ENCODE peak calls at places on chromosomes 5 and 9, in four cellular contexts. One of them, this sample, is unnamed.

GRCh38 chr9:8802242-8802641 is 1002.7 kb upstream of the DMAC1 start:
- DNase-seq in mammary epithelial cell: no peak
- DNase-seq in HepG2: no peak
- DNase-seq in GM23338: no peak
- DNase-seq in this sample: no peak

GRCh38 chr9:128886211-128886826 is 4.4 kb downstream of the LRRC8A start:
- DNase-seq in HepG2: no peak
- DNase-seq in mammary epithelial cell: peak; percentile 69
- DNase-seq in GM23338: no peak
- DNase-seq in this sample: peak; percentile 92

GRCh38 chr5:169029087-169029486 is 271.9 kb downstream of the SLIT3 start:
- DNase-seq in GM23338: no peak
- DNase-seq in HepG2: no peak
- DNase-seq in mammary epithelial cell: no peak
- DNase-seq in this sample: no peak

GRCh38 chr9:8074645-8075044 is 275.1 kb upstream of the DMAC1 start:
- DNase-seq in mammary epithelial cell: no peak
- DNase-seq in GM23338: no peak
- DNase-seq in HepG2: no peak
- DNase-seq in this sample: no peak

GRCh38 chr9:8674550-8674949 is 875.0 kb upstream of the DMAC1 start:
- DNase-seq in HepG2: no peak
- DNase-seq in GM23338: no peak
- DNase-seq in mammary epithelial cell: no peak
- DNase-seq in this sample: no peak

GRCh38 chr5:139650689-139651501 is 2.7 kb downstream of the CXXC5 start:
- DNase-seq in mammary epithelial cell: no peak
- DNase-seq in GM23338: peak; percentile 81
- DNase-seq in HepG2: peak; percentile 87
- DNase-seq in this sample: no peak

GRCh38 chr9:14030350-14030823 is 283.6 kb downstream of the NFIB start:
- DNase-seq in HepG2: no peak
- DNase-seq in mammary epithelial cell: no peak
- DNase-seq in GM23338: no peak
- DNase-seq in this sample: peak; percentile 96

GRCh38 chr5:181237758-181238385 is 5.8 kb downstream of the RACK1 start:
- DNase-seq in mammary epithelial cell: no peak
- DNase-seq in GM23338: no peak
- DNase-seq in HepG2: no peak
- DNase-seq in this sample: no peak

GRCh38 chr9:5440426-5440825 is 2.7 kb upstream of the PLGRKT start:
- DNase-seq in GM23338: no peak
- DNase-seq in mammary epithelial cell: no peak
- DNase-seq in HepG2: no peak
- DNase-seq in this sample: no peak

GRCh38 chr5:132230871-132231270 is 3.2 kb upstream of the P4HA2 start:
- DNase-seq in mammary epithelial cell: no peak
- DNase-seq in HepG2: no peak
- DNase-seq in GM23338: no peak
- DNase-seq in this sample: no peak

GRCh38 chr5:107744418-107745330 is 73.9 kb upstream of the EFNA5 start:
- DNase-seq in GM23338: peak; percentile 10
- DNase-seq in HepG2: no peak
- DNase-seq in mammary epithelial cell: no peak
- DNase-seq in this sample: no peak

GRCh38 chr9:93223241-93224180 is 39.6 kb downstream of the WNK2 start:
- DNase-seq in HepG2: no peak
- DNase-seq in mammary epithelial cell: peak; percentile 92
- DNase-seq in GM23338: no peak
- DNase-seq in this sample: peak; percentile 79

GRCh38 chr5:162209005-162209605 is 141.5 kb downstream of the GABRG2 start:
- DNase-seq in HepG2: peak; percentile 25
- DNase-seq in GM23338: peak; percentile 84
- DNase-seq in mammary epithelial cell: peak; percentile 1
- DNase-seq in this sample: no peak

DNA sequence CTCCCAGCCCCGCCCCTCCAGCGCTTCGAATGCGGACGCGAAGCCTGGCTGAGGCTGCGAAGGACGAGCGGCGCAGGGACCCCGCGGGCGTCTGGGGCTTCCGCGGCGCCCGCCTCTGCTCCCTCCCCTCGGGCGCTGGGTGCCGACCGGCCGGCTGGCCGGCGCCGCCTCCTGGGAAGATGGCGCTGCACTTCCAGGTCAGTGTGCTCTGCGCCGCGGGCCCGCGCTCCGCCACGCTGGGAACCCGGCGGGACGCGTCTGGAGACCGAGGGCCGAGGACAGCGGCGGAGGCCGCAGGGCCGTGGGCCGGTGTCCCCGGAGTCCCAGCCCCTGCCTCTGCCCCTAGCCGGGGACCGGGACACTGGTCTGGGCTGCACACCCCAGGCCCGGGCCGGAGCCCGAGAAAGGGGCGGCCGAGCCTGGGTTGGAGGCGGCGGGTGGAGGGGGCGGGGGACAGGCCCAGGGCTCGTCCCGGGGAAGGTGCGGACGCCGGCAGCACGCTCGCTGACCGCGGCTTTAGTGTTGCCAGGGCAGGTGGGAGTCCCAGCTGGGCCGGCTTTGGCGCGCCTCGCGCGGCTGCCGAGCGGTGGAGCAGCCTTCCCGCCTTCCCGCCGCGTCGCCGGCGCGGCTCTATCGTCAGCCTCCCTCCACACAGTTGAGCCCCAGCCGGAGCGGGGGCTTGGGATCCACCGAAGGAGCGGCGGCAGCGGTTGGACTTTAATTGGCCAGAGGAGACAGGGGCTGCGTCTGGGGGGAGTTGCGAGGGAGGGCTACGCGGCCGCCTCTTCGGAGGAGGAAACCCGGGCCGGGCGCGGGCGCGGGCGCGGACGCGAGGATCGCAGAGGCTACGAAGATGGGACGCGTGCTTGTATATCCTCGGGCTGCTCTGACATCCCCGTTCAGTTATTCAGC is at the start of gene RANBP17:
- DNase-seq in GM23338: peak; percentile 93
- DNase-seq in mammary epithelial cell: peak; percentile 58
- DNase-seq in HepG2: no peak
- DNase-seq in this sample: peak; percentile 73
- TF ChIP-seq EZH2 in GM23338: no peak
- TF ChIP-seq EZH2 in mammary epithelial cell: no peak
- TF ChIP-seq EZH2 in HepG2: no peak
- TF ChIP-seq EZH2 in this sample: no peak

GRCh38 chr5:79573983-79574890 is 38.0 kb upstream of the TENT2 start:
- DNase-seq in HepG2: no peak
- DNase-seq in mammary epithelial cell: no peak
- DNase-seq in GM23338: no peak
- DNase-seq in this sample: no peak

GRCh38 chr5:79581535-79581934 is 30.7 kb upstream of the TENT2 start:
- DNase-seq in HepG2: peak; percentile 96
- DNase-seq in GM23338: no peak
- DNase-seq in mammary epithelial cell: no peak
- DNase-seq in this sample: no peak

GRCh38 chr5:79578876-79579275 is 33.4 kb upstream of the TENT2 start:
- DNase-seq in GM23338: no peak
- DNase-seq in HepG2: no peak
- DNase-seq in mammary epithelial cell: peak; percentile 11
- DNase-seq in this sample: no peak

GRCh38 chr5:79576606-79577289 is 35.5 kb upstream of the TENT2 start:
- DNase-seq in HepG2: no peak
- DNase-seq in GM23338: no peak
- DNase-seq in mammary epithelial cell: no peak
- DNase-seq in this sample: no peak

DNA sequence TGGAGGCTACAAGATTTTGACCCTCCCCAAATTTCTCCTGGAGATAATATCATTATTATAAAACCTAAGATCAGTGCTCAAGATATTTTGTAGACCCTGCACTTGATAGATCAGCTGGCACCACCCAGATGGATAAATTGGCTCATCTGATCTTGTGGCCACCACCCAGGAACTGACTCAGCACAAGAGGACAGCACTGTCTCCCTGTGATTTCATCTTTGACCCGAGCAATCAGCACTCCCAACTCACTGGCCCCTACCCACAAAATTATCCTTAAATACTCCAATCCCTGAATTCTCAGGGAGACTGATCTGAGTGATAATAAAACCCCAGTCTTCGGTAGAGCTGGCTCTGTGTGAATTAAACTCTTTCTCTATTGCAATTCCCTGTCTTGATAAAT is 34.5 kb upstream of the TENT2 start:
- DNase-seq in mammary epithelial cell: no peak
- DNase-seq in HepG2: no peak
- DNase-seq in GM23338: no peak
- DNase-seq in this sample: no peak
- H2AFZ ChIP-seq in mammary epithelial cell: no peak overlapping the region
- H2AFZ ChIP-seq in HepG2: no peak overlapping the region
- H2AFZ ChIP-seq in GM23338: no peak overlapping the region
- H2AFZ ChIP-seq in this sample: no peak overlapping the region

DNA sequence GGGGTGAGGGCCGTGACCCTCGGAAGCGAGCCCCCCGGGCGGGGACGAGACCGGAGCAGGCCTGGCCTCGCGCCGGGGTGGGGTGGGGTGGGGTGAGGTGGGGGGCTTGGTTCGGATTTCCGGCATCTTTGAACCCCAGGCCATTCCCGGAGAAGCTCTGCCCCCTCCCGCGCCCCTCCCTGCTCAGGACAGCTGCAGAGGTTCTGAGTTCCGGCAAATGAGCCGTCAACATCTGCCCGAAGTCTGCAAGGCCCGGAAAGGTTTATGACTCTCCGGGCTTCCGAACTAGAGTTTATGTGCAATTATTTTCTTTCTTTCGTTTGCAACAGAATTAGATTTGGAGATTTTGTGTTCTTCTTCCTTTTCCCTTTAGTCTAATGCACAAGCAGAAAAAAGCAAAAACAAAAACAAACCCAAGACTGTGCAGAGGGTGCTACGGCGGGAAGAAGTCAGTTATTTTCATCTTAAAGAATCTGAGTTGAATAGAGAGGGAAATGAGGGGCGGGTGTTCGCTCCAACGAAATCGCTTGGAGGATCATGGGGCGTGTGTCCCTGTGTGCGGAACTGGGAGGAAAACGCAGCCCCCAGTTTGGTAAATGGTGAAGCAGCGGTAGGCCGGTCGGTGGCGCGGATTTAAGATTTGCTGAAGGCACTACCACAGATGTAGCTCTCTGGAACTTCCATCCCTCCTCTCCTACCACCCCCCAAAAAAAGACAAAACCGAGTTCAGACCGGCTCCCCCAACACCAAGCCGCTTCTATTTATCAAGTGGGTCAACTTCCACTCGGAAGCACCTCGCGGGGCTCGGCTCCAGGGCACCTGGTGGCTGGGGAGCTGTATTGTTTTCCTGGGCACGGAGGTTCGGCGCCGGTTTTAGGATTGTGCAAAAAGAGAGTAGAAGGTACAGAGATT is 4.8 kb downstream of the LHX2 start:
- DNase-seq in mammary epithelial cell: no peak
- DNase-seq in HepG2: no peak
- DNase-seq in GM23338: no peak
- DNase-seq in this sample: no peak
- TF ChIP-seq EZH2 in mammary epithelial cell: peak; percentile 61
- TF ChIP-seq EZH2 in HepG2: peak; percentile 91
- TF ChIP-seq EZH2 in GM23338: peak; percentile 100
- TF ChIP-seq EZH2 in this sample: peak; percentile 97

DNA sequence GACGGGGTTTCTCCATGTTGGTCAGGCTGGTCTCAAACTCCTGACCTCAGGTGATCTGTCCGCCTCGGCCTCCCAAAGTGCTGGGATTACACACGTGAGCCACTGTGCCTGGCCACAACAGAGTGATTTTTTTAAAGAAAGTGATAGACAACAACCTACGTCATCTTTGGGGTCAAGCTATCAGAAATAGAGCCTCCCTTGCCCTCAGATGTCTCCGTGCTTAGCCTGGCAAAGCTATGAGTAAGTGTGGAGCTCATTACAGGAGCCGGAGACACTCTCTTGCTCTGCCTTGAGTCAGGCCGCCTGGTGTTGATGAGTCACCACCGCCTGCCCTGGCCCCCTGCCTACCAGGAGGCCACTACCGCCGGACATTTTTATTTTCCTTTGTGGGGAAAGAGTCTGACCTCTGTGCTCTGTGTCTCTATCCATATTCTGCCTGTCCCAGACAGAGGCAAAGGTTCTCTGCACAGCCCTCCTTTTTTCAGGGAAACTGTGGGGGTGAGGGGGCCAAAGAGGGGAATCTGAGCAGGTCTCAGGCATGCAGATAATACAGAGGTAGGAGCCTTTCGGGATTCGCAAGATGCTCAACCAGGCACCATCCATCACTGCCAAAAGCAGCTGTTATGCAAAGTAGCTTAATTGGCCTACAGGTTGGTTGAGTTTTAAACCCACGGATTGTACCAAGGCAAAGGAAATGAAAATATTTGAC is 123.7 kb upstream of the CPEB4 start:
- DNase-seq in mammary epithelial cell: peak; percentile 92
- DNase-seq in HepG2: peak; percentile 88
- DNase-seq in GM23338: peak; percentile 34
- DNase-seq in this sample: peak; percentile 93
- H2AFZ ChIP-seq in mammary epithelial cell: peak overlapping the region; percentile 71
- H2AFZ ChIP-seq in HepG2: no peak overlapping the region
- H2AFZ ChIP-seq in GM23338: peak overlapping the region; percentile 92
- H2AFZ ChIP-seq in this sample: no peak overlapping the region

GRCh38 chr9:91948423-91949292 is 1.4 kb downstream of the ROR2 start:
- DNase-seq in GM23338: peak; percentile 88
- DNase-seq in HepG2: no peak
- DNase-seq in mammary epithelial cell: peak; percentile 77
- DNase-seq in this sample: peak; percentile 37
- TF ChIP-seq EZH2 in GM23338: no peak
- TF ChIP-seq EZH2 in HepG2: no peak
- TF ChIP-seq EZH2 in mammary epithelial cell: peak; percentile 74
- TF ChIP-seq EZH2 in this sample: no peak

GRCh38 chr5:157690690-157691433 is 19.5 kb downstream of the C5orf52 start:
- DNase-seq in GM23338: no peak
- DNase-seq in HepG2: no peak
- DNase-seq in mammary epithelial cell: no peak
- DNase-seq in this sample: no peak

GRCh38 chr5:157686841-157687554 is 15.7 kb downstream of the C5orf52 start:
- DNase-seq in mammary epithelial cell: no peak
- DNase-seq in HepG2: no peak
- DNase-seq in GM23338: no peak
- DNase-seq in this sample: no peak

DNA sequence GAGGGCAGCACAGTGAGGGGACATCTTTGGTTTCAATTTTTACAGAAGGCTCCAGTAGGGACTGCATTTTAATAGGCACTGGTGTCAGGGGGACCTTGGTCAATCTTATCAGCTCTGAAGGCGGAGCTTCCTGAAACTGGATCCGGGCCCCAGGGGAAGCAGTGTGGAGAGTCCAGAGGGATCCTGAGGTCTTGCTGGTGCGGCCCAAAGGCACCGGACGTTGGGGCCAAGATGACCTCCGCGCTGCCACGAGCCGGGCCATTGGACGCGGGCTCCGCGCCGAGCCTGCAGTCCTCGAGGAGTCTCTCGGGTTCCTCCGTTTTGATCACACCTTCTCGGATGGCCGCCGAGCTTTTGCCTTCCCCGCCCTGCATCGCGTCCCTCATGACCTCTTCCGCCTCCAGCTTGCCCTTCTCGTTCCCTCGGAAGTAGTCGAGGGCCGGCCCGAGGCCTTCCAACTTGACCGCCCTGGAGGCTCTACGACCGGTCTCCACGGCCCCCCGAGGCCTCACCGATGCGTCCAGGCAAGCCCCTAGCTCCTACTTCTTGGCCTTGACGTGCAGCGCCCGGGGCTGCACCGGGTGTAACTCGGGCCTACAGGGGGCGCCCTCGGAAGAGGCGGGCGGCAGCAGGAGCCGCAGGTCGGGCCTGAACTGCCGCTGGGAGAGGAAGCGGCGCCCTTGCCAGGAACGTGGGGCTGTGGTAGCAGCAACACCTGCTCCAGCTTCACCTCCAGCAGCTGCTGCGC is 18.8 kb downstream of the C5orf52 start:
- DNase-seq in mammary epithelial cell: no peak
- DNase-seq in HepG2: no peak
- DNase-seq in GM23338: peak; percentile 51
- DNase-seq in this sample: no peak
- H2AFZ ChIP-seq in mammary epithelial cell: no peak overlapping the region
- H2AFZ ChIP-seq in HepG2: no peak overlapping the region
- H2AFZ ChIP-seq in GM23338: no peak overlapping the region
- H2AFZ ChIP-seq in this sample: no peak overlapping the region

This sample was measured in fibroblast of lung.